ENCODE peak calls at places on chromosomes 16 and 17, in ten cellular contexts. S is fibroblast of the aortic adventitia, A is K562, F is OCI-LY7, H is GM12865, D is epithelial cell of esophagus, W is left lung, G is adrenal gland, U is A673, C is AG10803. K is an unnamed sample.

GRCh38 chr16:65305588-65305987 is 183.7 kb upstream of the CDH11 start:
- DNase-seq in S (peak), A (no peak), F (no peak), H (no peak), D (no peak), W (no peak), G (no peak), U (peak), C (peak), K (peak)

GRCh38 chr16:12158428-12158827 is 181.9 kb downstream of the SNX29 start:
- DNase-seq in S (peak), A (no peak), F (no peak), H (no peak), D (peak), W (no peak), G (no peak), U (no peak), C (peak), K (peak)

GRCh38 chr16:81204794-81205680 is 33.5 kb upstream of the BCO1 start:
- DNase-seq in S (peak), A (peak), F (peak), H (peak), D (peak), W (no peak), G (no peak), U (peak), C (peak), K (peak)

GRCh38 chr17:28865946-28866752 is 11.3 kb downstream of the ERAL1 start:
- DNase-seq in S (peak), A (no peak), F (peak), H (peak), D (peak), W (no peak), G (no peak), U (peak), C (no peak), K (peak)

GRCh38 chr16:8855051-8855786 is 13.6 kb downstream of the CARHSP1 start:
- DNase-seq in S (no peak), A (peak), F (no peak), H (no peak), D (no peak), W (peak), G (no peak), U (no peak), C (no peak), K (no peak)

GRCh38 chr16:1787322-1788094 is 4.7 kb downstream of the NUBP2 start:
- DNase-seq in S (no peak), A (no peak), F (no peak), H (no peak), D (no peak), W (peak), G (peak), U (no peak), C (no peak), K (no peak)

GRCh38 chr17:68591583-68591982 is 9.6 kb downstream of the FAM20A start:
- DNase-seq in S (no peak), A (peak), F (no peak), H (no peak), D (no peak), W (no peak), G (peak), U (no peak), C (no peak), K (no peak)

GRCh38 chr17:39118674-39119419 is 32.6 kb downstream of the PLXDC1 start:
- DNase-seq in S (no peak), A (no peak), F (peak), H (peak), D (no peak), W (no peak), G (no peak), U (no peak), C (no peak), K (no peak)

GRCh38 chr16:11672206-11673090 is 4.2 kb downstream of the SNN start:
- DNase-seq in S (no peak), A (peak), F (peak), H (peak), D (no peak), W (no peak), G (no peak), U (no peak), C (no peak), K (no peak)

GRCh38 chr17:2964370-2964769 is 99.0 kb downstream of the OR1D5 start:
- DNase-seq in S (no peak), A (no peak), F (no peak), H (no peak), D (no peak), W (no peak), G (no peak), U (no peak), C (no peak), K (no peak)

GRCh38 chr17:3865166-3865565 is 19.1 kb upstream of the NCBP3 start:
- DNase-seq in S (peak), A (no peak), F (no peak), H (no peak), D (no peak), W (peak), G (no peak), U (no peak), C (no peak), K (peak)

GRCh38 chr17:45824475-45824874 is 20.2 kb upstream of the SPPL2C start:
- DNase-seq in S (no peak), A (no peak), F (no peak), H (no peak), D (no peak), W (no peak), G (no peak), U (no peak), C (no peak), K (no peak)

GRCh38 chr17:39813631-39814030 is 50.5 kb downstream of the IKZF3 start:
- DNase-seq in S (no peak), A (no peak), F (no peak), H (no peak), D (no peak), W (no peak), G (no peak), U (no peak), C (no peak), K (no peak)

GRCh38 chr16:70433456-70434103 is 5.3 kb downstream of the ST3GAL2 start:
- DNase-seq in S (peak), A (no peak), F (peak), H (no peak), D (peak), W (no peak), G (no peak), U (peak), C (peak), K (peak)

GRCh38 chr17:68576137-68576536 is 25.0 kb downstream of the FAM20A start:
- DNase-seq in S (no peak), A (no peak), F (no peak), H (no peak), D (no peak), W (no peak), G (no peak), U (no peak), C (no peak), K (no peak)

GRCh38 chr16:17396762-17397498 is 73.8 kb downstream of the XYLT1 start:
- DNase-seq in S (peak), A (no peak), F (no peak), H (no peak), D (no peak), W (no peak), G (peak), U (no peak), C (peak), K (peak)

GRCh38 chr16:2981177-2981898 is 1.1 kb upstream of the PKMYT1 start:
- DNase-seq in S (no peak), A (peak), F (no peak), H (no peak), D (no peak), W (no peak), G (no peak), U (no peak), C (no peak), K (peak)

GRCh38 chr17:63516910-63517824 is 6.0 kb upstream of the KCNH6 start:
- DNase-seq in S (peak), A (no peak), F (no peak), H (peak), D (peak), W (no peak), G (no peak), U (no peak), C (peak), K (peak)

GRCh38 chr17:17940451-17940911 is 31.7 kb downstream of the TOM1L2 start:
- DNase-seq in S (peak), A (no peak), F (no peak), H (no peak), D (no peak), W (no peak), G (no peak), U (peak), C (peak), K (peak)

GRCh38 chr17:2612630-2613029 is 19.2 kb downstream of the PAFAH1B1 start:
- DNase-seq in S (no peak), A (no peak), F (no peak), H (no peak), D (no peak), W (no peak), G (no peak), U (no peak), C (no peak), K (no peak)

GRCh38 chr17:79956853-79957252 is 78.8 kb downstream of the TBC1D16 start:
- DNase-seq in S (no peak), A (no peak), F (no peak), H (no peak), D (no peak), W (no peak), G (no peak), U (no peak), C (no peak), K (no peak)

GRCh38 chr17:42325026-42325425 is 36.7 kb downstream of the STAT5A start:
- DNase-seq in S (peak), A (no peak), F (no peak), H (no peak), D (peak), W (peak), G (peak), U (no peak), C (peak), K (peak)

GRCh38 chr17:17684901-17685774 is 3.9 kb downstream of the RAI1 start:
- DNase-seq in S (peak), A (no peak), F (no peak), H (no peak), D (no peak), W (peak), G (no peak), U (no peak), C (peak), K (peak)

DNA sequence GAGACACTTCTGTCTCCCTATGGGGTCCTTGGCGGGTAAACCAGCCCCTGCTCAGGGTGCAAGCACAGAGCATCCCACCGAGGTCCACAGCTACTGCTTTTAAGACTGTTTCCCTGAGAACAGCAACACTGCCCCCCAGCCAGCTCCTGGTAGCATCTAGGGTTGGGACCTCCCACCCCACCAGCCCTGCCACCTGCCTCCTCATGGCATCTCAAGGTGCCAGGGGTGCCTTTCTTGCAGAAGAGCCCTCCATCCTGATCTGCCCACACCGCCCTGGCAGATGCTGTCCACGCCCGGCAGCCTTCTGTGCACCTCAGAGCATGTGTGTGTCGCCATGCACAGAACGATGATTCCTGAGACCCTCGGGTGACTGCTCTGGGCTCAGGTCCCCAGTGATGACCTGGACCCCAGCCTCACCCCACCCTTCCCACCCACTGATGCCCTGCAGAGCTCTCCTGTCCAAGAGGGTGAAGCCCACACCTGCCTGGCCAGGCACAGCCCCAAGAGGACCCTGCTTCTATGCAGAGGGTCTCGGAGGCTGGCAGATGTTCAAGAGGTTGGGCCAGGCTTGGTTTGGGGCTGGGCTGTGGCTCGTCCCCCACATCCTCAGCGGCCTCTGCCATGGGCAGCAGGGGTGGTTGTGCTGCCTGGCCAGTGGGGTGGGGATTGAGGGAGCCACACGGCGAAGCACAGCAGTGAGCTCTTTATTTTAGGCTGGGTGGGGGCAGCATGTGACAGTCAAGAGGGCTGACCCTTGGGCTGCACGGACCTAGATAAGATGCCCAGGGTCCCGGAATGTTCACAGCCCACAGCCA is 5.1 kb upstream of the SPATA2L start:
- DNase-seq in S (no peak), A (no peak), F (no peak), H (peak), D (no peak), W (no peak), G (no peak), U (no peak), C (no peak), K (no peak)
- H3K4me3 ChIP-seq in S (no peak), A (no peak), F (no peak), H (no peak), D (no peak), W (no peak), G (no peak), U (peak), C (no peak), K (no peak)

DNA sequence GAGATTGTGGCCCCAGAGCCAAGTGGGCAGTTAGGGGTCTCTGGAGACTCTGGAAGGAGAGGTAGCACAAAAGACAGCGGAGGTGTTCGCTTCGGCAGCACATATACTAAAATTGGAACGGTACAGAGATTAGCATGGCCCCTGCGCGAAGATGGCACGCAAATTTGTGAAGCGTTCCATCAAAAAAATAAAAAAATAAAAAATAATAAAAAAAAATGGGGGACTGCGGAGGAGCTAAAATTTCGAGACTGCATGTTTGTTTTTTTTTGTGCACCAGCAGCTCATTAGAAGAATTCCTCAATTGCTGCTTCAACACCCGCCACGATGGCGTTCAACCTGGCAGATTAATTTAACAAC is 39.1 kb downstream of the IGF2BP1 start:
- DNase-seq in S (no peak), A (no peak), F (no peak), H (no peak), D (no peak), W (no peak), G (no peak), U (no peak), C (no peak), K (no peak)
- TF ChIP-seq CTCF in S (no peak), A (no peak), F (peak), H (no peak), D (no peak), W (no peak), G (no peak), U (no peak), C (no peak), K (no peak)

GRCh38 chr16:23861874-23862273 is 26.1 kb downstream of the PRKCB start:
- DNase-seq in S (no peak), A (no peak), F (no peak), H (no peak), D (no peak), W (no peak), G (no peak), U (no peak), C (no peak), K (no peak)
- H3K4me3 ChIP-seq in S (no peak), A (no peak), F (peak), H (no peak), D (no peak), W (no peak), G (no peak), U (no peak), C (no peak), K (no peak)

DNA sequence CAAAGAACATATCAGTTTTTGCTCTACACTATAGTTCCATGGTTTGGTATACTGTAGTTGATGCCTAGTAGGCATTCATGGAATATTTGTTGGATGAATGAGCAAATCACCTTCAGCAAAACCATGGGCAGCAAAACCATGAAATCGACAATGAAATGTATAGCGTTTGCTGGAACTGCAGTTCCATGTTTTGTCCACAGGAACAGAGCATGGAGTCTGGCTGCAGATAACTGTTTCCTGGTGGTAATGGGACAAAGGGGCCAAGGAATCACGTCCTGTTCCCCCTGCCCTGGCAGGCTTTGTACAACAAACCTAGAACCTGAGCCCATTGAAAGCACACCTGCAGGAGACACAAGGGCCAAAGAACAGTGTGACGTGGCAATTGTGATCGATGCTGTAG is 101.1 kb downstream of the USP31 start:
- DNase-seq in S (no peak), A (no peak), F (no peak), H (no peak), D (no peak), W (no peak), G (no peak), U (no peak), C (no peak), K (no peak)
- TF ChIP-seq CTCF in S (no peak), A (no peak), F (no peak), H (no peak), D (no peak), W (no peak), G (no peak), U (peak), C (no peak), K (no peak)

GRCh38 chr17:19327039-19327776 is 35.3 kb downstream of the B9D1 start:
- DNase-seq in S (peak), A (no peak), F (no peak), H (no peak), D (peak), W (no peak), G (no peak), U (no peak), C (peak), K (peak)

GRCh38 chr17:19322129-19322505 is 40.4 kb downstream of the B9D1 start:
- DNase-seq in S (no peak), A (no peak), F (no peak), H (no peak), D (no peak), W (no peak), G (no peak), U (no peak), C (no peak), K (no peak)

GRCh38 chr17:19328441-19329061 is 34.0 kb downstream of the B9D1 start:
- DNase-seq in S (no peak), A (no peak), F (no peak), H (no peak), D (no peak), W (no peak), G (no peak), U (no peak), C (no peak), K (no peak)

GRCh38 chr17:19322861-19323260 is 39.7 kb downstream of the B9D1 start:
- DNase-seq in S (no peak), A (no peak), F (no peak), H (no peak), D (no peak), W (no peak), G (no peak), U (no peak), C (no peak), K (no peak)

GRCh38 chr17:19325542-19325941 is 37.0 kb downstream of the B9D1 start:
- DNase-seq in S (no peak), A (no peak), F (no peak), H (no peak), D (no peak), W (no peak), G (no peak), U (no peak), C (no peak), K (no peak)
- H3K4me3 ChIP-seq in S (no peak), A (no peak), F (no peak), H (no peak), D (no peak), W (no peak), G (no peak), U (no peak), C (no peak), K (no peak)

GRCh38 chr16:66479661-66480264 is 52.7 kb downstream of the BEAN1 start:
- DNase-seq in S (no peak), A (no peak), F (no peak), H (no peak), D (no peak), W (no peak), G (no peak), U (no peak), C (no peak), K (no peak)

GRCh38 chr16:66480265-66481080 is 53.4 kb downstream of the BEAN1 start:
- DNase-seq in S (no peak), A (no peak), F (no peak), H (no peak), D (peak), W (no peak), G (no peak), U (no peak), C (no peak), K (no peak)

GRCh38 chr16:66478733-66479511 is 51.8 kb downstream of the BEAN1 start:
- DNase-seq in S (peak), A (peak), F (peak), H (peak), D (peak), W (peak), G (peak), U (peak), C (peak), K (peak)

GRCh38 chr16:66481943-66482390 is 54.9 kb downstream of the BEAN1 start:
- DNase-seq in S (no peak), A (no peak), F (no peak), H (no peak), D (no peak), W (no peak), G (no peak), U (no peak), C (no peak), K (no peak)

DNA sequence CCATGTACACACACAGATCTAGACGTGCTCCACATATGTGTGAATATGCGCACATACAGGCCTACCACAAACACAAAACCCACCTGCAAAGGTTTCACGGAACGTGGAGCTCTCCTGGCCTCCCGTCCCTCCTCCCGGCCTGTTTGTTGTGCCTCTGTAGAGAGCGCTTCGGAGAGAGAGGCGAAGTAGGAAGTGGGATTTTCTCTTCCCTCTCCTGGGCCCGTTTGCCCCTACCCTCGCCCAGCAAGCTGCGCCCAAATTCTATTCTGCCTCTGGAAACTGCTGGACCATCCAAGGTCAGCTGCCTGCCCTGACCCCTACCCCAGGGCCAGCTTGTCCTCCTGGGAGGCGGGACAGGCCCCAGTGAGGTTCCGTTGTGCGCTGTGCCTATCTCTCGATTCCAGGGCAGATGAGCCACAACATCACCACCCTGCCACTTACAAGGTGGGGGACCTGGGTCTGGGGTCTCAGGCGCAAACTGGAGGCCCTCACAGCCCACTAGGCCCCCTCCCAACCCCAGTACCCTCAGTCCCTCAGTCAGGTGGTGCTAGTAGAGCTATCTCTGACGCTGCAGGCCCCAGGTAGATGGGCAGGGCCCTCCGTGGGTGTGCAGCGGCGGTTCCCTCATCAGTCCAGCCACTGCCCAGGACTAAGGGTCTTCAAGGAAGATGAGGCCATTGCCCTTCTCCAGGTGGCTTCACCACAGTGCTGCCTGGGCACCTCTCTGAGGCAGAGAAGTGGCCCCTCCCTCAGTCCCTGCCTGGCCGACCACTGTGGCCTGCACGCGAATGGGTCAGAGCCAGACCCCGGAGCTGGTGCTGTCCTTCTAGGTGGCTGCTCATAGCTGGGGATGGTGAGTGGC is 54.2 kb downstream of the BEAN1 start:
- DNase-seq in S (no peak), A (no peak), F (no peak), H (no peak), D (no peak), W (no peak), G (no peak), U (no peak), C (no peak), K (no peak)
- TF ChIP-seq CTCF in S (no peak), A (no peak), F (no peak), H (no peak), D (no peak), W (no peak), G (no peak), U (no peak), C (no peak), K (no peak)

DNA sequence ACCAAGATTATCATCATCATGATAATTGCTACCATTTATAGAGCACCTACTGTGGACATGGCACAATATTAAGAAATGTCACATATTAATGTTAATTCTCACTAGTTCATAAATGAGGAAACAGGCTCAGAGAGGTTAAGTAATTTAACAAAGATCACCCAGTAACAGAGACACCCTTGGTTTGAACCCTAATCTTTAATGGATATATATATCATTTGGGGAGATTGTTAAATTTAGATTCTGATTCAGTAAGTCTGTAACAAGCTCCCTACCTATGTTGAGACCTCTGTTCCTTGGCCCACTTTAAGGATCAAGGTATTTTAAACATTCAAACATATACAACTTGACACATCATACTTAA is 804 bp upstream of the TMEM100 start:
- DNase-seq in S (no peak), A (no peak), F (no peak), H (no peak), D (no peak), W (no peak), G (no peak), U (no peak), C (no peak), K (no peak)
- H3K4me3 ChIP-seq in S (no peak), A (no peak), F (no peak), H (no peak), D (no peak), W (peak), G (no peak), U (peak), C (no peak), K (no peak)

K was measured in cardiac fibroblast.